ENCODE peak calls at places on chromosome 6, in nine cellular contexts. S, R, C, H, D, J, E, Y and P are unnamed samples.

GRCh38 chr6:15594512-15595241 is 68.2 kb downstream of the DTNBP1 start:
- DNase-seq in S (no peak), R (no peak), C (no peak), H (no peak), D (no peak), J (no peak), E (no peak), Y (no peak), P (no peak)

GRCh38 chr6:161575508-161576254 is 301.8 kb upstream of the AGPAT4 start:
- DNase-seq in S (no peak), R (peak), C (no peak), H (no peak), D (no peak), J (peak), E (no peak), Y (no peak), P (no peak)

GRCh38 chr6:82396964-82397761 is 33.5 kb downstream of the TPBG start:
- DNase-seq in S (no peak), R (peak), C (no peak), H (no peak), D (peak), J (peak), E (peak), Y (peak), P (no peak)

GRCh38 chr6:131062245-131063027 is 609 bp downstream of the EPB41L2 start:
- DNase-seq in S (peak), R (peak), C (peak), H (no peak), D (peak), J (no peak), E (peak), Y (no peak), P (no peak)

GRCh38 chr6:15948930-15949900 is 179.7 kb upstream of the MYLIP start:
- DNase-seq in S (no peak), R (no peak), C (no peak), H (peak), D (peak), J (peak), E (no peak), Y (no peak), P (no peak)

GRCh38 chr6:146893690-146894089 is 294.9 kb downstream of the ADGB start:
- DNase-seq in S (no peak), R (no peak), C (no peak), H (no peak), D (no peak), J (no peak), E (no peak), Y (no peak), P (no peak)

GRCh38 chr6:34866509-34866908 is 21.3 kb downstream of the TAF11 start:
- DNase-seq in S (no peak), R (no peak), C (no peak), H (no peak), D (no peak), J (no peak), E (no peak), Y (no peak), P (no peak)

GRCh38 chr6:142856857-142857608 is 87.9 kb downstream of the HIVEP2 start:
- DNase-seq in S (no peak), R (no peak), C (peak), H (no peak), D (no peak), J (no peak), E (no peak), Y (no peak), P (no peak)

GRCh38 chr6:135937126-135937525 is 85.6 kb downstream of the PDE7B start:
- DNase-seq in S (peak), R (no peak), C (no peak), H (no peak), D (no peak), J (no peak), E (no peak), Y (no peak), P (no peak)

GRCh38 chr6:42279144-42279781 is 61.6 kb upstream of the MRPS10 start:
- DNase-seq in S (no peak), R (peak), C (no peak), H (no peak), D (no peak), J (peak), E (peak), Y (peak), P (no peak)

GRCh38 chr6:153328194-153328593 is 197.1 kb upstream of the RGS17 start:
- DNase-seq in S (no peak), R (no peak), C (no peak), H (no peak), D (no peak), J (no peak), E (no peak), Y (no peak), P (no peak)

GRCh38 chr6:111646034-111646433 is 40.4 kb upstream of the TRAF3IP2 start:
- DNase-seq in S (no peak), R (no peak), C (no peak), H (no peak), D (no peak), J (no peak), E (no peak), Y (no peak), P (no peak)

GRCh38 chr6:107711412-107711811 is 112.7 kb downstream of the SCML4 start:
- DNase-seq in S (no peak), R (no peak), C (no peak), H (no peak), D (peak), J (no peak), E (no peak), Y (peak), P (no peak)

DNA sequence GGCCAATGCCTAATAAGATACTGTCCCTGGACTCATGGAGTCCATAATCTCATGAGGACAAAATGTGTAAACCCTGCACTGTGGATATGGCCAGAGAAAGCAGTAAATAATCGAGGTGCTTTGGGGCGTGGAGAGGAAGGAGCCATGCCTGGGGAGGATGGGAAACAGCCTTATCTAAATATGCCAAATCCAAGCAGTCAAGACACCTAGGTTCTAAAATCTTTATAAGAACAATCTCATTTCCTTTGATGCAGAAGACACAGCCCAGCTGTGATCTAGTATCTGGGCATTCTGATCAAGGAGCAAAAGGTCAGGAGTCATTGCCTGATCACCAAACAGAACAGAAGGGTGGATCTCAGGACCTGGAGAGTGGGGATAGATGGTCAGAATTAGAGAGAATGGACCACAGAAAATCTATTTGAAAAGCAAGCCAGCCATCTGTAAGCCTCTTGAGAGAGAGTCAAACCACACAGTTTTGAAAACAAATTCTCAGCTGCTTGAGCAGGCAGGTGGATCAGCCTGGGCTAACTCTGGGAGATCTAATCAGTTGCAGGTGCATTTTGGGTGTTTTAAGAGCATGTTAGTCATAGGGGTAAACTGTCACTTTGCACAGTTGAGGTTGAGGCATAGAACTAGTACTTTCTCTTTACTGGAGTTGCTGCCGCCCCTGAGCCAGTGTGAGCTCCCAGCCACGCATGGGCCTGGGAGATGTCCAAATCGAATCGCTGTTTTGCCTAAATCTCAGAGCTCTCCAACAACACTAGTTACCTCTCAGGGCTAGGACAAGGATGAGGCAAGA is 130.8 kb upstream of the TNFAIP3 start:
- DNase-seq in S (no peak), R (no peak), C (peak), H (no peak), D (no peak), J (peak), E (no peak), Y (no peak), P (no peak)
- H3K9ac ChIP-seq in S (no peak), R (no peak), C (peak), H (no peak), D (no peak), J (no peak), E (no peak), Y (no peak), P (no peak)

DNA sequence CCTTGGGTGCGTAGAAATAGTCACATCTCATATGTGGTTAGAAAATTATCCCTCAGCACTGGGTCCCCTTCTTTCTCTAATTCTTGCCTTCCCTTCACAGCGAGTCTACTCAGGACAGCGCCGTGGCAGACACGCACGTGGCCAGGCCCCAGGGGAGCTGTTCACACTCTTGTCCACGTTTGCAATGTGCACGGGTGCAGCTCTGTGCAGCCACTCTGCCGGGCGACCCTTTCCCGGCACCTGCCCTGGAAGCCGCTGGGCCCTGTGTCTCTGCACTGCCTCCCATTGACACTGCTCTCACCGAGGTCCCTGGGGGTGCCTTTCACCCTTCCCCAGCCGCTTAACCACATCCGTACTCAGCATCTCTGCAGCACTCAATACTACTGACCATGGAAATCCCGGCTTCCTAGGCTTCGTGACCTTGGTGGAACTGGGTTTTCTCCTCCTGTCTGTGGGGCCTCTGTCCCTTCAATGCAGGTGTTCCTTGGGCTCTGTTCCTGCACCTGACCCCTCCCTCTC is 104.9 kb downstream of the DACT2 start:
- DNase-seq in S (peak), R (no peak), C (no peak), H (no peak), D (no peak), J (no peak), E (no peak), Y (no peak), P (no peak)
- H3K9ac ChIP-seq in S (no peak), R (no peak), C (no peak), H (no peak), D (no peak), J (no peak), E (no peak), Y (no peak), P (no peak)

GRCh38 chr6:43972179-43972914 is 154.9 kb downstream of the MRPL14 start:
- DNase-seq in S (no peak), R (peak), C (no peak), H (no peak), D (no peak), J (no peak), E (peak), Y (peak), P (no peak)
- H3K9ac ChIP-seq in S (no peak), R (peak), C (no peak), H (no peak), D (peak), J (no peak), E (peak), Y (no peak), P (no peak)

GRCh38 chr6:40959781-40960327 is 79.2 kb downstream of the UNC5CL start:
- DNase-seq in S (no peak), R (no peak), C (no peak), H (no peak), D (no peak), J (no peak), E (no peak), Y (no peak), P (no peak)

GRCh38 chr6:40957616-40958492 is 81.2 kb downstream of the UNC5CL start:
- DNase-seq in S (no peak), R (peak), C (no peak), H (no peak), D (peak), J (peak), E (peak), Y (peak), P (no peak)

GRCh38 chr6:40960784-40961430 is 78.1 kb downstream of the UNC5CL start:
- DNase-seq in S (no peak), R (peak), C (no peak), H (no peak), D (no peak), J (no peak), E (no peak), Y (no peak), P (no peak)

GRCh38 chr6:40956871-40957270 is 82.2 kb downstream of the UNC5CL start:
- DNase-seq in S (no peak), R (peak), C (no peak), H (no peak), D (peak), J (peak), E (no peak), Y (no peak), P (no peak)

GRCh38 chr6:40958740-40959139 is 80.3 kb downstream of the UNC5CL start:
- DNase-seq in S (no peak), R (peak), C (no peak), H (no peak), D (no peak), J (no peak), E (no peak), Y (no peak), P (no peak)
- H3K9ac ChIP-seq in S (no peak), R (no peak), C (no peak), H (no peak), D (no peak), J (peak), E (no peak), Y (no peak), P (no peak)